ENCODE peak calls at places on chromosomes 13 and 19, in eight cellular contexts. One of them, this sample, is unnamed.

GRCh38 chr13:32009362-32009761 is 22.2 kb upstream of the FRY start:
- DNase-seq in WTC11: no peak
- DNase-seq in astrocyte of the spinal cord: no peak
- DNase-seq in endodermal cell: no peak
- DNase-seq in GM06990: no peak
- DNase-seq in cardiac fibroblast: no peak
- DNase-seq in neural crest cell: no peak
- DNase-seq in heart right ventricle: no peak
- DNase-seq in this sample: no peak

GRCh38 chr19:7258042-7258839 is 36.0 kb downstream of the INSR start:
- DNase-seq in GM06990: no peak
- DNase-seq in endodermal cell: no peak
- DNase-seq in astrocyte of the spinal cord: no peak
- DNase-seq in WTC11: no peak
- DNase-seq in neural crest cell: no peak
- DNase-seq in heart right ventricle: no peak
- DNase-seq in cardiac fibroblast: no peak
- DNase-seq in this sample: no peak

GRCh38 chr19:41339936-41340335 is 13.8 kb downstream of the TGFB1 start:
- DNase-seq in cardiac fibroblast: peak
- DNase-seq in endodermal cell: no peak
- DNase-seq in neural crest cell: no peak
- DNase-seq in WTC11: no peak
- DNase-seq in GM06990: no peak
- DNase-seq in heart right ventricle: no peak
- DNase-seq in astrocyte of the spinal cord: no peak
- DNase-seq in this sample: no peak

GRCh38 chr19:44163789-44164188 is 1.1 kb upstream of the ZNF226 start:
- DNase-seq in cardiac fibroblast: no peak
- DNase-seq in WTC11: no peak
- DNase-seq in heart right ventricle: no peak
- DNase-seq in neural crest cell: no peak
- DNase-seq in astrocyte of the spinal cord: no peak
- DNase-seq in endodermal cell: no peak
- DNase-seq in GM06990: no peak
- DNase-seq in this sample: no peak

GRCh38 chr13:52599037-52599852 is 43.0 kb upstream of the HNRNPA1L2 start:
- DNase-seq in cardiac fibroblast: peak
- DNase-seq in endodermal cell: no peak
- DNase-seq in WTC11: no peak
- DNase-seq in neural crest cell: no peak
- DNase-seq in heart right ventricle: no peak
- DNase-seq in astrocyte of the spinal cord: peak
- DNase-seq in GM06990: no peak
- DNase-seq in this sample: no peak

GRCh38 chr19:18894254-18895037 is 1.5 kb downstream of the CERS1 start:
- DNase-seq in cardiac fibroblast: peak
- DNase-seq in GM06990: no peak
- DNase-seq in heart right ventricle: no peak
- DNase-seq in astrocyte of the spinal cord: peak
- DNase-seq in WTC11: peak
- DNase-seq in neural crest cell: peak
- DNase-seq in endodermal cell: no peak
- DNase-seq in this sample: no peak

GRCh38 chr19:40907968-40908735 is 26.1 kb upstream of the CYP2A7 start:
- DNase-seq in GM06990: peak
- DNase-seq in WTC11: peak
- DNase-seq in cardiac fibroblast: no peak
- DNase-seq in astrocyte of the spinal cord: no peak
- DNase-seq in neural crest cell: no peak
- DNase-seq in heart right ventricle: no peak
- DNase-seq in endodermal cell: peak
- DNase-seq in this sample: no peak

GRCh38 chr19:19540707-19541515 is 2.8 kb downstream of the CILP2 start:
- DNase-seq in heart right ventricle: no peak
- DNase-seq in cardiac fibroblast: peak
- DNase-seq in endodermal cell: peak
- DNase-seq in WTC11: peak
- DNase-seq in GM06990: peak
- DNase-seq in astrocyte of the spinal cord: no peak
- DNase-seq in neural crest cell: no peak
- DNase-seq in this sample: no peak

GRCh38 chr19:17448190-17448967 is at the start of gene TMEM221:
- DNase-seq in WTC11: peak
- DNase-seq in endodermal cell: peak
- DNase-seq in neural crest cell: peak
- DNase-seq in cardiac fibroblast: peak
- DNase-seq in heart right ventricle: peak
- DNase-seq in GM06990: peak
- DNase-seq in astrocyte of the spinal cord: no peak
- DNase-seq in this sample: no peak

GRCh38 chr13:46659413-46660065 is 106.6 kb downstream of the LRCH1 start:
- DNase-seq in astrocyte of the spinal cord: no peak
- DNase-seq in neural crest cell: no peak
- DNase-seq in GM06990: no peak
- DNase-seq in WTC11: no peak
- DNase-seq in cardiac fibroblast: no peak
- DNase-seq in heart right ventricle: no peak
- DNase-seq in endodermal cell: no peak
- DNase-seq in this sample: no peak

GRCh38 chr19:4227771-4228170 is 1.6 kb upstream of the EBI3 start:
- DNase-seq in GM06990: no peak
- DNase-seq in cardiac fibroblast: no peak
- DNase-seq in endodermal cell: no peak
- DNase-seq in astrocyte of the spinal cord: no peak
- DNase-seq in heart right ventricle: no peak
- DNase-seq in neural crest cell: no peak
- DNase-seq in WTC11: no peak
- DNase-seq in this sample: no peak

GRCh38 chr13:40261947-40262346 is 404.5 kb downstream of the FOXO1 start:
- DNase-seq in cardiac fibroblast: no peak
- DNase-seq in WTC11: no peak
- DNase-seq in neural crest cell: no peak
- DNase-seq in GM06990: no peak
- DNase-seq in endodermal cell: no peak
- DNase-seq in astrocyte of the spinal cord: no peak
- DNase-seq in heart right ventricle: no peak
- DNase-seq in this sample: no peak

GRCh38 chr19:57075125-57075524 is 44.7 kb upstream of the USP29 start:
- DNase-seq in GM06990: no peak
- DNase-seq in WTC11: no peak
- DNase-seq in cardiac fibroblast: no peak
- DNase-seq in astrocyte of the spinal cord: no peak
- DNase-seq in neural crest cell: no peak
- DNase-seq in endodermal cell: no peak
- DNase-seq in heart right ventricle: no peak
- DNase-seq in this sample: no peak

GRCh38 chr13:47459512-47459911 is 541.6 kb downstream of the SUCLA2 start:
- DNase-seq in endodermal cell: no peak
- DNase-seq in heart right ventricle: no peak
- DNase-seq in cardiac fibroblast: peak
- DNase-seq in neural crest cell: no peak
- DNase-seq in WTC11: no peak
- DNase-seq in GM06990: no peak
- DNase-seq in astrocyte of the spinal cord: peak
- DNase-seq in this sample: no peak

GRCh38 chr13:97758317-97758716 is 195.2 kb upstream of the IPO5 start:
- DNase-seq in neural crest cell: no peak
- DNase-seq in GM06990: no peak
- DNase-seq in endodermal cell: no peak
- DNase-seq in WTC11: no peak
- DNase-seq in astrocyte of the spinal cord: no peak
- DNase-seq in heart right ventricle: no peak
- DNase-seq in cardiac fibroblast: peak
- DNase-seq in this sample: no peak

GRCh38 chr13:97753269-97753668 is 200.2 kb upstream of the IPO5 start:
- DNase-seq in neural crest cell: no peak
- DNase-seq in WTC11: no peak
- DNase-seq in cardiac fibroblast: no peak
- DNase-seq in endodermal cell: no peak
- DNase-seq in heart right ventricle: no peak
- DNase-seq in astrocyte of the spinal cord: no peak
- DNase-seq in GM06990: no peak
- DNase-seq in this sample: no peak

GRCh38 chr13:97757807-97758206 is 195.7 kb upstream of the IPO5 start:
- DNase-seq in neural crest cell: no peak
- DNase-seq in astrocyte of the spinal cord: no peak
- DNase-seq in cardiac fibroblast: peak
- DNase-seq in heart right ventricle: peak
- DNase-seq in WTC11: no peak
- DNase-seq in endodermal cell: no peak
- DNase-seq in GM06990: no peak
- DNase-seq in this sample: no peak

GRCh38 chr13:97751477-97751876 is 202.0 kb upstream of the IPO5 start:
- DNase-seq in endodermal cell: no peak
- DNase-seq in cardiac fibroblast: peak
- DNase-seq in heart right ventricle: no peak
- DNase-seq in astrocyte of the spinal cord: no peak
- DNase-seq in WTC11: no peak
- DNase-seq in neural crest cell: no peak
- DNase-seq in GM06990: no peak
- DNase-seq in this sample: no peak

DNA sequence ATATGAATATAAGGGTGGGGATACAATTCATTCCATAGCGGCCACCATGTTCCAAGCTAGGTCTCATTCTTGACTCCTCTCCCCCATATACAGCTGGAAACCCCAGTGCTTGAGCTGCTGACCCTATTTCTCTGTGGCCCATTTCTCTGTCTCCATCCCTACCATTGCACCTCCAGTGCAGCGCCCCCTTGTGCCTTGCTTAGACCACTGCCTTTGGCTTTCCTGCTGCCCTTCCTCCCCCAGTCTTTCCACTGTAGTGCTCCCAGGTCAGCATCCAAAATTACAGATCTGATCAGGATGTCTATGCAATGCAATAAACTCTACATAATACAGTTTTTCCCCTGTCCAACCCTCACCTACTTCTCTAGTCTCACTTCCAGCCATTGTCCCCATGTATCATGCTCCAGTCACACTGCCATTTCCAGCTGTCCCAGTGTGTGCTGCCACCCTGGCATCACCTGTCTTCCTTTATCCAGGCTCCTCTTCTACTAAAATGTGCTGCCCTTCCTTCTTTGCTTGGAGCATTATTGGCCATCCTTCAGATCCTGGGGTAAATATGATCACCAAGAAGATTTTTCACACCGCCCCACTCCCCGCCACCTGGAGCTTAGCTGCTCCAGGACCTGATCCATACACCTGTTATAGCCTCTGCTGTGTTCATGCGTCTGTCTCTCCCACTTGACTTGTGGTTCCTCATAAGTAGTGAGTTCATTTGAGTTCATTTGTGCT is 199.4 kb upstream of the IPO5 start:
- DNase-seq in endodermal cell: peak
- DNase-seq in WTC11: peak
- DNase-seq in GM06990: no peak
- DNase-seq in cardiac fibroblast: no peak
- DNase-seq in heart right ventricle: no peak
- DNase-seq in astrocyte of the spinal cord: no peak
- DNase-seq in neural crest cell: no peak
- DNase-seq in this sample: no peak
- TF ChIP-seq CTCF in endodermal cell: peak
- TF ChIP-seq CTCF in WTC11: peak
- TF ChIP-seq CTCF in GM06990: peak
- TF ChIP-seq CTCF in cardiac fibroblast: peak
- TF ChIP-seq CTCF in heart right ventricle: no peak
- TF ChIP-seq CTCF in astrocyte of the spinal cord: peak
- TF ChIP-seq CTCF in neural crest cell: no peak
- TF ChIP-seq CTCF in this sample: peak

DNA sequence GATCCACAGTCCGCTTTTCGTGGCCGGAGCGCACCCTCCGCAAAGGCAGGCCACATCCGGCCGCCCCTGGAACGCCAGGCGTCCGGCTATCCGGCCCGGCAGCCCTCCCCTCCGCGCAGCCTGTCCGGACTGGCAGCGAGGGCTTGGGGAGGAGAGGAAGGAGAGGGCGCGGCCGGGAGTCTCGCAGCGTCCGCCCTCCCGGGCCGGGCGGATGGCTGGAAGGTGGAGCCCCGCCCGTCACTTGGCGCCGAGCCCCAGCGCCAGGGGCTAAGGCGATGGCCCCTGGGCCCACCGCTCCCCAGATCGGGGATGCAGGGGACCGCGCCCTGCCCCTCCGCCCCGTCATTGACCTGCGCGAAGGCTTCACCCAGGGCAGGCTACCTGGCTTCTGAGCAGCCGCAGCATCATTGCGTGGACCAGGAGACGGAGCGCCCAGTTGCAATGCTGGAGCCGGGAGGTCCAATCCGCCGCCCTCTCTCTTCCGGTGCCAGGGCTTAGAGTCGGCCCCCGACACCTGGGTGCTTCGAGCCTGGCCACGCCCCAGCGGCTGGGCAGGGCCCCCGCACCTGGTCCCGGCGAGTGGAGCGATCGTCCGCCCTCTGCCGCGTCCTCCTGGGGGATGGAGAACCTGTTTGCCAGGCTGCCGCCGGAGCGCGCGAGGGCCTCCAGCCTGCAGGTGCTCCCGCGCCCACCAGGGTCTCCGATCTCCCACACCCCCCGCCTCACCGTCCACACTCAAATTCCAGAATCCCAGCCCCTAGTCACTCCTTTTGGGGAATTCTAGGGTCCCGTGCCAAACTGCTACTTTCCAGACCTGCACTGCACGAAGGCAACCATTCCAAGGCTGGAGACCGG is at the start of gene FUT1:
- DNase-seq in neural crest cell: no peak
- DNase-seq in GM06990: peak
- DNase-seq in heart right ventricle: peak
- DNase-seq in endodermal cell: peak
- DNase-seq in WTC11: peak
- DNase-seq in astrocyte of the spinal cord: no peak
- DNase-seq in cardiac fibroblast: peak
- DNase-seq in this sample: peak
- TF ChIP-seq CTCF in neural crest cell: peak
- TF ChIP-seq CTCF in GM06990: no peak
- TF ChIP-seq CTCF in heart right ventricle: no peak
- TF ChIP-seq CTCF in endodermal cell: peak
- TF ChIP-seq CTCF in WTC11: no peak
- TF ChIP-seq CTCF in astrocyte of the spinal cord: no peak
- TF ChIP-seq CTCF in cardiac fibroblast: no peak
- TF ChIP-seq CTCF in this sample: peak

GRCh38 chr19:55176116-55176515 is 4.0 kb downstream of the SYT5 start:
- DNase-seq in cardiac fibroblast: no peak
- DNase-seq in heart right ventricle: no peak
- DNase-seq in neural crest cell: no peak
- DNase-seq in WTC11: no peak
- DNase-seq in GM06990: no peak
- DNase-seq in endodermal cell: no peak
- DNase-seq in astrocyte of the spinal cord: no peak
- DNase-seq in this sample: no peak
- TF ChIP-seq CTCF in cardiac fibroblast: no peak
- TF ChIP-seq CTCF in heart right ventricle: no peak
- TF ChIP-seq CTCF in neural crest cell: no peak
- TF ChIP-seq CTCF in WTC11: no peak
- TF ChIP-seq CTCF in GM06990: no peak
- TF ChIP-seq CTCF in endodermal cell: no peak
- TF ChIP-seq CTCF in astrocyte of the spinal cord: no peak
- TF ChIP-seq CTCF in this sample: no peak

DNA sequence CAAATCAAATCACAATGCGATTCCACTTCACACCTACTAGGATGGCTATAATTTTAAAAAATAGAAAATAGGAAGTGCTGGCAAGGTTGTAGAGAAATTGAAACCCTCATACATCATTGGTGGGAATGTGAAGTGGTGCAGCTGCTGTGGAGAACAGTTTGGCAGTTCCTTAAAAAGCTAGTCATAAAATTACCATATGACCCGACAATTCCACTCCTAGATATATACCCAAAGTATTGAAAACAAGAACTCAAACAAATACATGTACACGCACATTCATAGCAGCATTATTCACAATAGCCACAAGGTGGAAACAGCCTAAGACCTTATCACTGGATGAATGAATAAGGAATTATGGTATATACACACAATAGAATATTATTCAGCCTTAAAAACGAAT is 12.0 kb downstream of the HMGB1 start:
- DNase-seq in endodermal cell: no peak
- DNase-seq in cardiac fibroblast: no peak
- DNase-seq in WTC11: no peak
- DNase-seq in astrocyte of the spinal cord: no peak
- DNase-seq in heart right ventricle: no peak
- DNase-seq in GM06990: no peak
- DNase-seq in neural crest cell: no peak
- DNase-seq in this sample: no peak
- TF ChIP-seq CTCF in endodermal cell: peak
- TF ChIP-seq CTCF in cardiac fibroblast: peak
- TF ChIP-seq CTCF in WTC11: no peak
- TF ChIP-seq CTCF in astrocyte of the spinal cord: peak
- TF ChIP-seq CTCF in heart right ventricle: no peak
- TF ChIP-seq CTCF in GM06990: peak
- TF ChIP-seq CTCF in neural crest cell: peak
- TF ChIP-seq CTCF in this sample: peak